ENCODE peak calls at places on chromosomes 7 and 10, in eight cellular contexts. C is caudate nucleus; D is NCI-H1930; W is CD8-positive, alpha-beta T cell; L is OCI-LY7; E is astrocyte of the spinal cord; R is amniotic stem cell; G is T-helper 2 cell. F is an unnamed sample.
A peak's percentile ranks its signal among the peaks of the same experiment; 100 is the strongest.

GRCh38 chr7:38673795-38674194 is 42.6 kb upstream of the AMPH start:
- DNase-seq in L (no peak), G (no peak), R (no peak), W (no peak), C (no peak), D (no peak), E (peak; percentile 6), F (no peak)

GRCh38 chr7:95316588-95316987 is 7.7 kb downstream of the PON1 start:
- DNase-seq in L (no peak), R (no peak), E (no peak), G (no peak), W (no peak), C (no peak), D (no peak), F (no peak)

GRCh38 chr7:47301657-47302295 is 280.1 kb downstream of the TNS3 start:
- DNase-seq in L (no peak), C (no peak), G (no peak), E (no peak), D (no peak), R (no peak), W (no peak), F (no peak)

GRCh38 chr10:131781076-131781475 is 119.7 kb upstream of the PPP2R2D start:
- DNase-seq in R (no peak), E (no peak), W (no peak), D (no peak), G (no peak), C (no peak), L (no peak), F (no peak)

GRCh38 chr7:2417981-2418481 is 14.6 kb downstream of the CHST12 start:
- DNase-seq in L (no peak), E (no peak), R (no peak), D (no peak), W (peak; percentile 69), C (no peak), G (no peak), F (peak; percentile 80)

GRCh38 chr7:27866256-27866655 is 126.3 kb downstream of the TAX1BP1 start:
- DNase-seq in G (no peak), L (no peak), W (no peak), R (no peak), D (no peak), E (no peak), C (no peak), F (no peak)

GRCh38 chr10:85666987-85667386 is 699.6 kb downstream of the GRID1 start:
- DNase-seq in C (no peak), L (no peak), E (no peak), R (no peak), D (no peak), W (no peak), G (no peak), F (no peak)

GRCh38 chr7:27201231-27202017 is 1.5 kb upstream of the HOXA13 start:
- DNase-seq in C (no peak), L (peak; percentile 38), E (no peak), R (no peak), G (no peak), D (no peak), W (peak; percentile 48), F (no peak)

GRCh38 chr10:58477122-58477521 is 35.5 kb upstream of the BICC1 start:
- DNase-seq in D (no peak), C (no peak), E (peak; percentile 91), G (no peak), W (no peak), L (no peak), R (no peak), F (no peak)

GRCh38 chr10:117519366-117519765 is 23.2 kb upstream of the EMX2 start:
- DNase-seq in E (no peak), D (no peak), L (no peak), C (no peak), W (no peak), G (no peak), R (no peak), F (no peak)

GRCh38 chr7:116607299-116607698 is 64.7 kb upstream of the MET start:
- DNase-seq in C (no peak), W (no peak), L (no peak), E (no peak), R (no peak), D (no peak), G (no peak), F (no peak)

GRCh38 chr7:116355423-116355765 is 144.1 kb upstream of the CAV2 start:
- DNase-seq in G (no peak), W (no peak), E (no peak), D (no peak), C (no peak), R (no peak), L (no peak), F (no peak)

GRCh38 chr10:30825495-30825894 is 195.9 kb upstream of the LYZL2 start:
- DNase-seq in C (no peak), D (no peak), W (no peak), G (no peak), L (no peak), E (no peak), R (no peak), F (no peak)

GRCh38 chr10:124179308-124180043 is 86.1 kb upstream of the CHST15 start:
- DNase-seq in G (no peak), C (no peak), R (no peak), W (peak; percentile 27), D (no peak), E (no peak), L (no peak), F (no peak)

GRCh38 chr10:35331894-35332640 is 4.2 kb upstream of the CCNY start:
- DNase-seq in G (no peak), E (peak; percentile 92), R (peak; percentile 77), C (no peak), W (no peak), D (no peak), L (no peak), F (no peak)

GRCh38 chr7:93202594-93203273 is 23.5 kb downstream of the HEPACAM2 start:
- DNase-seq in L (no peak), R (no peak), G (no peak), W (no peak), D (no peak), E (no peak), C (no peak), F (no peak)

GRCh38 chr7:133070562-133070961 is 11.3 kb downstream of the CHCHD3 start:
- DNase-seq in E (no peak), C (no peak), R (no peak), D (no peak), W (no peak), G (no peak), L (no peak), F (no peak)

GRCh38 chr10:127145173-127145572 is 51.2 kb downstream of the INSYN2A start:
- DNase-seq in L (no peak), E (peak; percentile 37), W (no peak), R (no peak), C (no peak), D (no peak), G (no peak), F (no peak)

GRCh38 chr7:54299426-54299825 is 242.7 kb upstream of the VSTM2A start:
- DNase-seq in R (no peak), G (no peak), W (no peak), L (no peak), D (no peak), C (no peak), E (no peak), F (no peak)

GRCh38 chr10:11493646-11494045 is 117.8 kb downstream of the USP6NL start:
- DNase-seq in E (no peak), D (no peak), L (no peak), G (no peak), R (no peak), C (no peak), W (no peak), F (no peak)

GRCh38 chr7:85261341-85261740 is 74.5 kb upstream of the SEMA3D start:
- DNase-seq in D (no peak), L (no peak), G (no peak), C (no peak), R (no peak), E (no peak), W (no peak), F (no peak)

F was measured in natural killer cell.